ENCODE peak calls at places on chromosomes 1 and 21, in four cellular contexts. U, C, A and Y are unnamed samples.

GRCh38 chr1:225319951-225320350 is 107.9 kb downstream of the LBR start:
- DNase-seq in U (no peak), C (no peak), A (no peak), Y (no peak)

GRCh38 chr1:110348771-110349170 is 9.6 kb downstream of the RBM15 start:
- DNase-seq in C (no peak), U (no peak), A (no peak), Y (peak)

GRCh38 chr1:6080469-6080868 is 34.8 kb downstream of the KCNAB2 start:
- DNase-seq in U (no peak), C (no peak), A (no peak), Y (no peak)

GRCh38 chr1:36133484-36133883 is 8.5 kb upstream of the COL8A2 start:
- DNase-seq in A (no peak), U (no peak), C (no peak), Y (peak)

GRCh38 chr1:155014709-155015508 is 12.3 kb downstream of the ZBTB7B start:
- DNase-seq in A (no peak), C (no peak), U (no peak), Y (no peak)

GRCh38 chr1:244730153-244730933 is 77.4 kb downstream of the DESI2 start:
- DNase-seq in A (peak), C (peak), U (peak), Y (peak)

GRCh38 chr1:160996195-160996594 is 24.8 kb downstream of the F11R start:
- DNase-seq in A (no peak), U (no peak), C (no peak), Y (no peak)

GRCh38 chr21:39181205-39181818 is 1.9 kb downstream of the PSMG1 start:
- DNase-seq in A (no peak), C (no peak), U (no peak), Y (no peak)

GRCh38 chr1:67832737-67833594 is at the start of gene GNG12:
- DNase-seq in C (peak), U (peak), A (peak), Y (peak)

GRCh38 chr1:67307251-67308060 is at the start of gene IL12RB2:
- DNase-seq in U (peak), C (peak), A (peak), Y (no peak)

GRCh38 chr21:33892853-33893252 is 22.8 kb downstream of the ATP5PO start:
- DNase-seq in A (peak), U (peak), C (peak), Y (no peak)

GRCh38 chr21:17371470-17371869 is 141.4 kb upstream of the CXADR start:
- DNase-seq in U (peak), A (no peak), C (no peak), Y (peak)

GRCh38 chr1:230629511-230629910 is 12.8 kb upstream of the COG2 start:
- DNase-seq in A (no peak), C (no peak), U (no peak), Y (no peak)

GRCh38 chr1:6909857-6910256 is 124.6 kb downstream of the CAMTA1 start:
- DNase-seq in A (no peak), U (no peak), C (no peak), Y (no peak)

GRCh38 chr1:177796561-177796960 is 173.3 kb downstream of the SEC16B start:
- DNase-seq in U (no peak), A (no peak), C (no peak), Y (no peak)

GRCh38 chr1:24928631-24929090 is 1.4 kb downstream of the RUNX3 start:
- DNase-seq in A (peak), U (peak), C (peak), Y (no peak)

GRCh38 chr1:29121516-29121937 is 2.2 kb downstream of the TMEM200B start:
- DNase-seq in C (no peak), U (peak), A (no peak), Y (no peak)

GRCh38 chr21:32747396-32747795 is 19.6 kb upstream of the SYNJ1 start:
- DNase-seq in C (no peak), A (no peak), U (no peak), Y (no peak)

GRCh38 chr1:26582053-26582835 is 52.7 kb downstream of the RPS6KA1 start:
- DNase-seq in U (no peak), C (peak), A (no peak), Y (no peak)

GRCh38 chr1:24910751-24911650 is 19.1 kb downstream of the RUNX3 start:
- DNase-seq in C (peak), U (no peak), A (no peak), Y (peak)

GRCh38 chr1:241627453-241628329 is 12.5 kb downstream of the CHML start:
- DNase-seq in C (peak), U (peak), A (peak), Y (peak)
- TF ChIP-seq CTCF in C (peak), U (peak), A (peak), Y (peak)

GRCh38 chr1:60965280-60965854 is 117.0 kb upstream of the NFIA start:
- DNase-seq in U (no peak), A (no peak), C (no peak), Y (no peak)
- H3K4me3 ChIP-seq in U (no peak), A (no peak), C (no peak), Y (no peak)

DNA sequence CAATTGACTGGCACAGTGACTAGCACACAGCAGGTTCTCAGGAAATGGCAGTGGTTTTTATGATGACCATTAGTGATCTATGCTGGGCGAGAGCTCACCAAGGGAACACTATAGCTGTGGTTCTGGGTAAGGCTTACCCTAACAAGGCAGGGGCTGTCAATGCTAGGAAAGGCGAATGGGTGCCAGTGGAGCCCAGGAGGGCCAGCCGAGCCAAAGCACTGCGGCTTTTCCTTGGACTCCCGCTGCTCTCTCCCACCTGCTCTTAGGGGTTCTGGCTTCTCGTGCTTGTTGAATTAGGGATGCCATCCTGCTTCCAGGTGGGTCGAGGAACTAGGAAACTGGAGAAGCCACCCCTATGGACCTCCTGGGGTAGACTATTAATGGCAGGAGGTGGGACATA is 10.0 kb upstream of the A3GALT2 start:
- DNase-seq in U (no peak), C (no peak), A (no peak), Y (no peak)
- TF ChIP-seq CTCF in U (no peak), C (no peak), A (no peak), Y (no peak)

DNA sequence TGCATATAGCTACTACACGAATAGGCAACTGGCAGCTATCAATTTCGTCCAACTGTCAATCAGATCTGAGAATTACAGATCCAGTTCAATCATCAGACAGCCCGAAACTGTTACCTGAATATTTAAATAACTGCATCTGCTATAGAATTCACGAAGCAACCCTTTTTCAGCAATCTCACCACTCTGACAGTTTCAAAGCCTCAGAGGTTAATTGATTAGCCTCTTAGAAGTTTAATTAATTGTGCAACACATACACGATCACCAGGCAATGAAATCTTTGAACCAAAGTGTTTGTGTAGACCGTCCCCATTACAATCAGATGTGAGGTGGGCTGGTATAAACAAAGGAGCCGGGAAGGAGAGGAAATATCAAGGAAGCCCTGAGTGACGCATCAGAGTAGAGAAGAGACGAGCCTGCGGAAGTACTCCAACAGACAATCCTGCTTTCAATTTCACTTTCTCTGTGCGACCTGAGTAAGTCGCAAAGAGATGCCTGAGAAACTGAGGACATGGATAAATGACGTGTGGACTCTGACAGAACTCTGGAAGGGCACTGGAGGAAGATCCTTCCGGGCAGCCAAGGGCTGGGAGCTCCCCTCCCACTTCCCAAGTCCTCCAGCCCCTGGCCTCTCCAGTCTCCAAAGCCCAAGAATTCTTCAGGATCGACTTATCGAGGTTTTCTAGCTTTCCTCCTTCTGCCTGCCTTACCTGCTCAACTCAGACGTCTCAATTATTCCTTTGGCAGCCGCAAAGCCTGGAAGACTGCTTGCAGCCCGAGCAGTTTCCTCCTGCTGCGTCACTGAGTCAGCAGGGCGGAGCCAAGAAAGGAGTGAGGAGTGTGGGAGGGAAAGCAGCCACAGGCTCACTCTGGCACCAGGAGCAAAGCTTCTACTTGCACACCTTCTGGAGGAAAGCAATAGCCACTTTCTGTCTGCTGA is at the start of gene RNASEL:
- DNase-seq in A (peak), C (peak), U (peak), Y (peak)
- H3K4me3 ChIP-seq in A (peak), C (peak), U (peak), Y (peak)

GRCh38 chr1:31705080-31705866 is 1.5 kb upstream of the COL16A1 start:
- DNase-seq in A (peak), C (peak), U (peak), Y (peak)
- TF ChIP-seq CTCF in A (peak), C (peak), U (no peak), Y (peak)

GRCh38 chr1:2194319-2194897 is at the start of gene FAAP20:
- DNase-seq in U (peak), A (peak), C (peak), Y (peak)

GRCh38 chr1:2196901-2197638 is 2.5 kb upstream of the FAAP20 start:
- DNase-seq in U (no peak), C (no peak), A (no peak), Y (no peak)

GRCh38 chr1:2197732-2198165 is 3.2 kb upstream of the FAAP20 start:
- DNase-seq in C (no peak), A (no peak), U (no peak), Y (no peak)

GRCh38 chr1:2194898-2195673 is 514 bp upstream of the FAAP20 start:
- DNase-seq in C (peak), U (peak), A (peak), Y (peak)

GRCh38 chr1:2195785-2196184 is 1.2 kb upstream of the FAAP20 start:
- DNase-seq in C (no peak), U (no peak), A (no peak), Y (no peak)
- H3K4me3 ChIP-seq in C (no peak), U (no peak), A (no peak), Y (no peak)

GRCh38 chr1:82091274-82091673 is 290.5 kb downstream of the ADGRL2 start:
- DNase-seq in A (no peak), U (no peak), C (no peak), Y (no peak)

GRCh38 chr1:82091729-82092128 is 291.0 kb downstream of the ADGRL2 start:
- DNase-seq in A (no peak), C (no peak), U (peak), Y (peak)

GRCh38 chr1:82094136-82094535 is 293.4 kb downstream of the ADGRL2 start:
- DNase-seq in A (no peak), C (no peak), U (no peak), Y (no peak)

GRCh38 chr1:82086739-82087138 is 286.0 kb downstream of the ADGRL2 start:
- DNase-seq in C (no peak), A (no peak), U (no peak), Y (no peak)

GRCh38 chr1:82090104-82090503 is 289.4 kb downstream of the ADGRL2 start:
- DNase-seq in C (no peak), A (no peak), U (peak), Y (peak)
- TF ChIP-seq CTCF in C (peak), A (peak), U (peak), Y (peak)

GRCh38 chr1:11879311-11880180 is 20.8 kb upstream of the NPPB start:
- DNase-seq in C (no peak), A (no peak), U (no peak), Y (no peak)
- H3K4me3 ChIP-seq in C (no peak), A (no peak), U (no peak), Y (no peak)